ENCODE peak calls at places on chromosomes 5 and 9, in eight cellular contexts. Q is HCT116, U is gastrocnemius medialis, T is heart left ventricle, S is IMR-90, R is uterus, V is NB4, P is esophagus squamous epithelium. X is an unnamed sample.

GRCh38 chr5:179269781-179270543 is 75.3 kb downstream of the ADAMTS2 start:
- DNase-seq in Q (no peak), U (no peak), T (no peak), S (no peak), R (peak), V (no peak), P (no peak), X (no peak)

GRCh38 chr5:118698774-118699173 is 289.6 kb downstream of the DTWD2 start:
- DNase-seq in Q (no peak), U (no peak), T (no peak), S (no peak), R (no peak), V (no peak), P (no peak), X (no peak)

GRCh38 chr9:94065535-94065961 is 18.7 kb upstream of the PTPDC1 start:
- DNase-seq in Q (peak), U (peak), T (peak), S (peak), R (peak), V (peak), P (peak), X (peak)

GRCh38 chr9:70112981-70113380 is 69.3 kb downstream of the MAMDC2 start:
- DNase-seq in Q (no peak), U (no peak), T (no peak), S (no peak), R (no peak), V (no peak), P (no peak), X (no peak)

GRCh38 chr9:91736898-91737601 is 213.0 kb downstream of the ROR2 start:
- DNase-seq in Q (no peak), U (no peak), T (no peak), S (no peak), R (no peak), V (no peak), P (no peak), X (no peak)

GRCh38 chr5:169867347-169867746 is 112.9 kb downstream of the INSYN2B start:
- DNase-seq in Q (no peak), U (no peak), T (no peak), S (no peak), R (no peak), V (no peak), P (no peak), X (no peak)

GRCh38 chr5:72129730-72130129 is 22.5 kb downstream of the MAP1B start:
- DNase-seq in Q (no peak), U (no peak), T (no peak), S (peak), R (no peak), V (no peak), P (no peak), X (no peak)

GRCh38 chr5:77560677-77561263 is 68.7 kb upstream of the WDR41 start:
- DNase-seq in Q (peak), U (no peak), T (no peak), S (peak), R (no peak), V (peak), P (no peak), X (no peak)

GRCh38 chr5:66958984-66959641 is 237.5 kb downstream of the CD180 start:
- DNase-seq in Q (no peak), U (no peak), T (peak), S (peak), R (peak), V (no peak), P (peak), X (no peak)

GRCh38 chr5:93404246-93404645 is 176.8 kb downstream of the NR2F1-AS1 start:
- DNase-seq in Q (no peak), U (no peak), T (no peak), S (no peak), R (no peak), V (no peak), P (no peak), X (no peak)

GRCh38 chr9:91176426-91176825 is 185.3 kb downstream of the AUH start:
- DNase-seq in Q (no peak), U (no peak), T (no peak), S (no peak), R (no peak), V (no peak), P (no peak), X (peak)

GRCh38 chr9:77523891-77524290 is 124.2 kb downstream of the GNA14 start:
- DNase-seq in Q (no peak), U (no peak), T (no peak), S (no peak), R (no peak), V (no peak), P (no peak), X (no peak)

GRCh38 chr9:109861499-109861898 is 81.5 kb downstream of the PALM2AKAP2 start:
- DNase-seq in Q (no peak), U (no peak), T (peak), S (peak), R (peak), V (no peak), P (no peak), X (no peak)

GRCh38 chr5:94577466-94578245 is 40.7 kb downstream of the KIAA0825 start:
- DNase-seq in Q (no peak), U (no peak), T (no peak), S (no peak), R (no peak), V (no peak), P (no peak), X (no peak)

GRCh38 chr9:89522261-89522978 is 24.5 kb upstream of the SEMA4D start:
- DNase-seq in Q (no peak), U (no peak), T (no peak), S (no peak), R (no peak), V (peak), P (no peak), X (peak)

GRCh38 chr5:122142480-122142879 is 13.1 kb downstream of the ZNF474 start:
- DNase-seq in Q (no peak), U (no peak), T (no peak), S (peak), R (no peak), V (no peak), P (no peak), X (no peak)

GRCh38 chr5:179316111-179316551 is 29.1 kb downstream of the ADAMTS2 start:
- DNase-seq in Q (no peak), U (no peak), T (no peak), S (no peak), R (peak), V (no peak), P (no peak), X (no peak)

DNA sequence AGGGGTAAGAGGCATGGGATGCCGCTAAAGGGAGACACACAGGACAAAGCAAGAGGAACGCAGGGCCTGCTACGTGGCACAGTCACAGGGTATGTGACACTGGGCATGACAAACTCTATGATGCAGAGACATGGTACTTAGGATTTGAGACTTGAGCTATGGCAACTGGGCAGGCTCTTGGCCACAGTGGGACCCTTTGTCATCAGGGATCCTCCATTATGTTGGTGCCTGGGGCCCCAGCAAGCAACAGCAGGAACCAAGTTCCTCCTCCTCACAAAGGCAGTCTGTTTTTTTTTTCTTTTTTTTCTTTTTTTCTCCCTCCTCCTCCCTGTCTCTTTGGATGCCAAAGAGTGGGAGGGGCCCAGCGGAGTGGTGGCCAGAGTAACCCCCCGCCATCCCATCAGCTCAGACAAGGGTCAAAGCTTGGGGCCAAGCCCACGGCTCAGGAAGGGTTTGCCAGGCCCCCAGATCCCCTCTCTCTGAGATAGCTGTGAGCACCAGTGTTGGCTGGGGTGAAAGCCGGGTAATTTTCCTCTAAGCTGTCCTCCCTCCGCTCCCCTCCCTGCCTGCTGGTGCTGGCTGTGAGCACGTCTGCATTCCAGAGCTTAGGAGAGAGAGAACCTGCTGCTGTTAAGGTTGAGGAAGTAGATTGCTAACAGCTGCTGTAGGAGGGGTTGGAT is 21.1 kb downstream of the GSN start:
- DNase-seq in Q (no peak), U (peak), T (peak), S (peak), R (peak), V (no peak), P (no peak), X (peak)
- TF ChIP-seq POLR2A in Q (no peak), U (no peak), T (no peak), S (no peak), R (peak), V (no peak), P (no peak), X (no peak)

GRCh38 chr9:129182625-129183494 is 4.8 kb upstream of the IER5L start:
- DNase-seq in Q (no peak), U (no peak), T (no peak), S (no peak), R (no peak), V (peak), P (no peak), X (no peak)
- TF ChIP-seq CTCF in Q (no peak), U (no peak), T (peak), S (peak), R (peak), V (peak), P (no peak), X (no peak)

DNA sequence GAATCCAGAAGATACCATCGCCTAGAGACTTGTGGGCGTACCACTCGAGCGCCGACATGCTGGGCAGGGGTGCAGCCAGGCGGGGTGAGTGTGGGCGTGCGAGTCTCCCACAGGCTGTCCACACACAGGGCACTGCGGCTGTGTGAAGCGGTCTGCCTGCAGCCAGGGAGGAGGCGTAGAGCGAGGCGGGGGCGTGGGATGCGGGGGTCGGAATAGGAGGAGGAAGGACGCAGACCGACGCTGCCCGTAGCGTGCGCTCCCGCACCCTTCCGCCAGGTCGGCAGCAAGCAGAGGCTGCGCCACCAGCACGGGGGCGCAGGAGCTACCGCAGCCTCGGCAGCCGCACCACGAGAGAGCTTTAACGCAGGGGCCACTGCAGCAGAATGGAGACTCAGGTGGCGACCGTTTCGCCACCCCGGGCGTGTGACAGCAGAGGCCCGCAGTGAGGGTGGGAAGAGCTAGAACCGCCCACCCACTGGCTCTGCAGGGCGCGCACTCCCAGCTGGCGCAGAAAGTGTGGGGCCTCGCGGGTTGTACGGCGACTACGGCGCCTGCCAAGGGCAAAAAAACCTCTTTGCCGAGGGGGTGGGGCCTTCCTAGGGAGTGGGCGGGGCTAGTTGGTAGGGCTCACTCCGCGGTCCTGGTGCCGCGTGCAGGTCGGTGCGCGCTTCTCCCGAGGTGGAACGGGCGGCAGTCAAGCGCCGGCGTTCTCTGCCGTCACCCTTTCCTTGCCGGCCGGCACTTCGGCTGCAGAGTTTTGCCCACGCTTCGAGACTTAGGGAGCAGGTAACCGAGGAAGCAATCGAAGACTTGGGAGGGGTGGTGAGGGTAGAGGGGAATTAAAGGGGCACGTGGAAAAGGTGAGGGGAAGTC is at the start of the genes MBLAC2 and POLR3G:
- DNase-seq in Q (peak), U (peak), T (peak), S (peak), R (peak), V (peak), P (peak), X (peak)
- TF ChIP-seq POLR2A in Q (peak), U (peak), T (no peak), S (no peak), R (peak), V (peak), P (no peak), X (no peak)

DNA sequence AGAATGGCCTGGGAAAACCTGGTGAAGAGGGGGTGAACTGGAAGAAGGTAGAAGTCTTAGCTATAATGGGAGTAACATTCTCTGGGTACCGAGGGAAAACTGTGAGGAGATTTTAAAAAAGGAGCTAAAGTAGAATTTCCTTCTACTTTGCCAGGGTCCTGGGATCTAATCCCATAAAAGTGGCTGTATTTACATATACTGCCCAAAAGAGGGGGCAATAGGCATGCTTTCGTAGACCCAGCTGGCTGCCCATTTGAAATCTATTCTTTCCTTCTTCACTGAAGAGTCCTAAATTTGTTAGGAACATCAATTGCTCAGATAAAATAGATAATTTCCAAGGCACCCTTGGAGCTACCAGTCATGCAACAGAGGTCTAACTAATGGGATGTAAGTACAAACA is 159.2 kb downstream of the CDC42SE2 start:
- DNase-seq in Q (no peak), U (no peak), T (no peak), S (peak), R (no peak), V (peak), P (no peak), X (no peak)
- TF ChIP-seq CTCF in Q (peak), U (no peak), T (peak), S (peak), R (no peak), V (peak), P (peak), X (peak)

DNA sequence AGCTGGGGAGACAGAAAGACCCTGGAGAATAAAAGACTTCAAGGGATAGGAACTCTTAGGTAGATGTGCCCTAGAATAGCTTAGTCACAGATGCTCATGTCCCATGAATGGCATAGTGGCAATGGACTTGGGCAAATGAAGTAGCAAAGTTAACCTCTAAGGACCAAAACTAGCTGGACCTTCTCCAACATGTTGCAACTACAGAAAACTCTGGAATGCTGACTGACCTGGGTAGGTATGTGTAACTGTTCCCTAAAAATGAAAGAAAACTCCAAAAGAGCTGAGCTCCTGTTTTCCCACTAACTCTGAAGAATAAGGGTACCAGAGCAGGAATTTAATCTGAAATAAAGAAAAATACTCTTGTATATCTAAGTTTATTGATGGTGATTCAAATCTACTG is 12.5 kb upstream of the LPAR1 start:
- DNase-seq in Q (no peak), U (no peak), T (no peak), S (peak), R (no peak), V (no peak), P (no peak), X (no peak)
- TF ChIP-seq POLR2A in Q (no peak), U (no peak), T (no peak), S (no peak), R (no peak), V (no peak), P (no peak), X (no peak)

GRCh38 chr9:28916348-28916747 is 1343.1 kb upstream of the C9orf72 start:
- DNase-seq in Q (no peak), U (no peak), T (no peak), S (no peak), R (no peak), V (no peak), P (no peak), X (no peak)
- TF ChIP-seq CTCF in Q (no peak), U (no peak), T (no peak), S (no peak), R (no peak), V (no peak), P (no peak), X (no peak)

GRCh38 chr5:175478384-175479124 is at the start of gene SFXN1:
- DNase-seq in Q (peak), U (peak), T (peak), S (peak), R (peak), V (peak), P (no peak), X (peak)

GRCh38 chr5:175483337-175483736 is 5.0 kb downstream of the SFXN1 start:
- DNase-seq in Q (no peak), U (no peak), T (no peak), S (no peak), R (no peak), V (no peak), P (no peak), X (no peak)

GRCh38 chr5:175477440-175477839 is 920 bp upstream of the SFXN1 start:
- DNase-seq in Q (no peak), U (no peak), T (no peak), S (no peak), R (no peak), V (no peak), P (no peak), X (no peak)

GRCh38 chr5:175478008-175478383 is 364 bp upstream of the SFXN1 start:
- DNase-seq in Q (no peak), U (no peak), T (no peak), S (no peak), R (no peak), V (no peak), P (no peak), X (no peak)

DNA sequence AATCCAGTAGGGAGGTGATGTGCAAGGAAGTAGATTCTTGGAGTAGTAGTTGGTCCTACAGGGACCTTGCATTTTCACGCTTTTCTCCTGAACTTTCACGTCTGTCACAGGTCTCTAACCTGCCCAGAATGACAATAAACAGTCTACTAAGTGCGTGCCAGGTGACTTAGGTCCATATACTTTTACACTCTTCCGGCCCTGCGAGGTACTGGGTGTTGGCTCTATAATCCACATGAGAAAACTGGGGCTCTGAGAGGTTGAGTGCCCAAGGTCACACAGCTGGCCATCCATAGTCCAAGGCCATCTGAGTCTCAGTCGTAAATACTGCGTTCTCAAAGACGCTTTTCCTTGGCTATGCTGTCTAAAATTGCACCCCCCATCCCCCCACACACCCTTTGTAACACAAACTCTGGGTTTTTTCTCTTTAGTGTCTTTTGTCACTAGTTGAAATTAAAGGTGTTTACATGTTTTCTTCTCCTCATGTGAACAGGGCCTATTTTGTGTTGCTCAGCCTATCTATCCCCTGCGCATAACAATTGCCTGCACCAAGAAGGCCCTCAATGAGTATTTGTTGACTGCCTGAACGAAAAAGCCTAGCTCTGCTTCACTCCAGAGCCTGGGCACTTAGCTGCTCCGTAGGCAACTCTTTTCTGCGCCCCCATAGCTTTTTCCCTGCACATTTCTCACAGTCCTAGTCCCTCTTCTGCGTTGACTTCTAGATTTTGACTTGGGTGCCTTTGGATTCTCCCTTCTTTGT is 943 bp downstream of the SFXN1 start:
- DNase-seq in Q (no peak), U (no peak), T (no peak), S (no peak), R (no peak), V (no peak), P (no peak), X (no peak)
- TF ChIP-seq POLR2A in Q (no peak), U (no peak), T (no peak), S (no peak), R (no peak), V (no peak), P (no peak), X (no peak)

DNA sequence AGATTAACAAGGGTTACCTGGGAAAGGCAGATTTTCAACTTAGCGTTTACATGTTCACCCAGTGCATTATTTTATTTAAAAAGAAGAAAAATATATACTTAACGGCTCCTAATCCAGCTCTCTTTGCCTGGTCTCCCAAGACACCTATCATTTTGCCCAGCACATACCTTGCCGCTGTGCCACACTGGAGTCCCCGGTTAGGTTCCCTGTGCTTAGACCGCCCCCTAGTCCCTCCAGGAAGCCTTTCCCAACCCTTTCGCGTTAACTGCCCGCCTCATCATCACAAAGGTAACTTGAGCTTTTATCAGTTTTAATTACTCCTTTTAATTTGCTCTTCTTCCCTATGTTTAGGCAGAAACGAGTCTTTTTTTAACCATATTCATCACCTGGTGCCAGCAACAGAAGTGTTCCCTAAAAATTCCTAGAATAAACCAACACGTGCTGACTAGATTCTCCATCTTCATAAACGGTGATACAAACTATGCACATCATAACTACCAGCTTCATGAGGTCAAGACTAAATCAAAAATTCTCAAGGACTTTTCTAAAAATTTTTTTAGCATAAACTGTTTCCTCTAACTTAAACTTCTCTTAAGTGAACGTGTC is 19.7 kb downstream of the DNAJA1 start:
- DNase-seq in Q (no peak), U (no peak), T (peak), S (no peak), R (no peak), V (peak), P (no peak), X (peak)
- TF ChIP-seq CTCF in Q (no peak), U (no peak), T (no peak), S (peak), R (no peak), V (peak), P (peak), X (no peak)